ENCODE peak calls at places on chromosomes 2 and 18, in seven cellular contexts. One of them, this sample, is unnamed.

GRCh38 chr2:21773168-21773567 is 649.4 kb downstream of the TDRD15 start:
- DNase-seq in aorta: no peak
- DNase-seq in neuronal stem cell: no peak
- DNase-seq in neural progenitor cell: no peak
- DNase-seq in MM.1S: no peak
- DNase-seq in WERI-Rb-1: no peak
- DNase-seq in spleen: no peak
- DNase-seq in this sample: no peak

GRCh38 chr2:168430431-168430830 is 25.6 kb upstream of the CERS6 start:
- DNase-seq in aorta: no peak
- DNase-seq in neuronal stem cell: no peak
- DNase-seq in neural progenitor cell: no peak
- DNase-seq in MM.1S: no peak
- DNase-seq in WERI-Rb-1: no peak
- DNase-seq in spleen: no peak
- DNase-seq in this sample: no peak

GRCh38 chr2:240800241-240800640 is 19.8 kb downstream of the KIF1A start:
- DNase-seq in aorta: peak
- DNase-seq in neuronal stem cell: no peak
- DNase-seq in neural progenitor cell: peak
- DNase-seq in MM.1S: no peak
- DNase-seq in WERI-Rb-1: no peak
- DNase-seq in spleen: peak
- DNase-seq in this sample: no peak

GRCh38 chr2:71510196-71510807 is 56.9 kb downstream of the DYSF start:
- DNase-seq in aorta: peak
- DNase-seq in neuronal stem cell: peak
- DNase-seq in neural progenitor cell: peak
- DNase-seq in MM.1S: peak
- DNase-seq in WERI-Rb-1: peak
- DNase-seq in spleen: peak
- DNase-seq in this sample: peak

GRCh38 chr2:192487636-192488035 is 292.9 kb upstream of the TMEFF2 start:
- DNase-seq in aorta: no peak
- DNase-seq in neuronal stem cell: no peak
- DNase-seq in neural progenitor cell: no peak
- DNase-seq in MM.1S: no peak
- DNase-seq in WERI-Rb-1: no peak
- DNase-seq in spleen: no peak
- DNase-seq in this sample: no peak

GRCh38 chr2:237141556-237141955 is 55.9 kb downstream of the COPS8 start:
- DNase-seq in aorta: no peak
- DNase-seq in neuronal stem cell: no peak
- DNase-seq in neural progenitor cell: no peak
- DNase-seq in MM.1S: no peak
- DNase-seq in WERI-Rb-1: no peak
- DNase-seq in spleen: no peak
- DNase-seq in this sample: no peak

GRCh38 chr2:133532919-133533318 is 35.3 kb downstream of the NCKAP5 start:
- DNase-seq in aorta: no peak
- DNase-seq in neuronal stem cell: no peak
- DNase-seq in neural progenitor cell: no peak
- DNase-seq in MM.1S: no peak
- DNase-seq in WERI-Rb-1: no peak
- DNase-seq in spleen: no peak
- DNase-seq in this sample: no peak

GRCh38 chr2:121689356-121689755 is 40.1 kb upstream of the CLASP1 start:
- DNase-seq in aorta: peak
- DNase-seq in neuronal stem cell: no peak
- DNase-seq in neural progenitor cell: no peak
- DNase-seq in MM.1S: no peak
- DNase-seq in WERI-Rb-1: peak
- DNase-seq in spleen: no peak
- DNase-seq in this sample: no peak

GRCh38 chr2:228318218-228318617 is 136.7 kb upstream of the SPHKAP start:
- DNase-seq in aorta: no peak
- DNase-seq in neuronal stem cell: peak
- DNase-seq in neural progenitor cell: peak
- DNase-seq in MM.1S: peak
- DNase-seq in WERI-Rb-1: peak
- DNase-seq in spleen: no peak
- DNase-seq in this sample: no peak

GRCh38 chr2:1632006-1632348 is 112.3 kb downstream of the PXDN start:
- DNase-seq in aorta: no peak
- DNase-seq in neuronal stem cell: no peak
- DNase-seq in neural progenitor cell: no peak
- DNase-seq in MM.1S: peak
- DNase-seq in WERI-Rb-1: no peak
- DNase-seq in spleen: no peak
- DNase-seq in this sample: no peak

GRCh38 chr2:27282892-27283291 is 663 bp downstream of the TRIM54 start:
- DNase-seq in aorta: no peak
- DNase-seq in neuronal stem cell: no peak
- DNase-seq in neural progenitor cell: no peak
- DNase-seq in MM.1S: no peak
- DNase-seq in WERI-Rb-1: peak
- DNase-seq in spleen: no peak
- DNase-seq in this sample: no peak

GRCh38 chr2:176473177-176473576 is 203.9 kb downstream of the MTX2 start:
- DNase-seq in aorta: no peak
- DNase-seq in neuronal stem cell: no peak
- DNase-seq in neural progenitor cell: no peak
- DNase-seq in MM.1S: peak
- DNase-seq in WERI-Rb-1: no peak
- DNase-seq in spleen: no peak
- DNase-seq in this sample: no peak

GRCh38 chr2:39778775-39779751 is at the start of gene THUMPD2:
- DNase-seq in aorta: peak
- DNase-seq in neuronal stem cell: peak
- DNase-seq in neural progenitor cell: peak
- DNase-seq in MM.1S: peak
- DNase-seq in WERI-Rb-1: peak
- DNase-seq in spleen: peak
- DNase-seq in this sample: peak

GRCh38 chr2:28413152-28413895 is 20.7 kb downstream of the FOSL2 start:
- DNase-seq in aorta: peak
- DNase-seq in neuronal stem cell: no peak
- DNase-seq in neural progenitor cell: peak
- DNase-seq in MM.1S: no peak
- DNase-seq in WERI-Rb-1: peak
- DNase-seq in spleen: peak
- DNase-seq in this sample: no peak

GRCh38 chr18:49880656-49881055 is 67.3 kb upstream of the ACAA2 start:
- DNase-seq in aorta: no peak
- DNase-seq in neuronal stem cell: no peak
- DNase-seq in neural progenitor cell: no peak
- DNase-seq in MM.1S: peak
- DNase-seq in WERI-Rb-1: no peak
- DNase-seq in spleen: no peak
- DNase-seq in this sample: no peak

GRCh38 chr2:37558622-37559021 is 112.8 kb downstream of the CDC42EP3 start:
- DNase-seq in aorta: peak
- DNase-seq in neuronal stem cell: no peak
- DNase-seq in neural progenitor cell: no peak
- DNase-seq in MM.1S: no peak
- DNase-seq in WERI-Rb-1: no peak
- DNase-seq in spleen: no peak
- DNase-seq in this sample: peak

GRCh38 chr2:54957321-54957999 is 92.8 kb downstream of the RTN4 start:
- DNase-seq in aorta: no peak
- DNase-seq in neuronal stem cell: no peak
- DNase-seq in neural progenitor cell: peak
- DNase-seq in MM.1S: no peak
- DNase-seq in WERI-Rb-1: no peak
- DNase-seq in spleen: peak
- DNase-seq in this sample: no peak

GRCh38 chr18:7038330-7038846 is 79.2 kb downstream of the LAMA1 start:
- DNase-seq in aorta: peak
- DNase-seq in neuronal stem cell: peak
- DNase-seq in neural progenitor cell: peak
- DNase-seq in MM.1S: peak
- DNase-seq in WERI-Rb-1: peak
- DNase-seq in spleen: no peak
- DNase-seq in this sample: peak
- H3K27ac ChIP-seq in aorta: no peak
- H3K27ac ChIP-seq in neuronal stem cell: no peak
- H3K27ac ChIP-seq in neural progenitor cell: no peak
- H3K27ac ChIP-seq in MM.1S: no peak
- H3K27ac ChIP-seq in WERI-Rb-1: no peak
- H3K27ac ChIP-seq in spleen: no peak
- H3K27ac ChIP-seq in this sample: no peak

DNA sequence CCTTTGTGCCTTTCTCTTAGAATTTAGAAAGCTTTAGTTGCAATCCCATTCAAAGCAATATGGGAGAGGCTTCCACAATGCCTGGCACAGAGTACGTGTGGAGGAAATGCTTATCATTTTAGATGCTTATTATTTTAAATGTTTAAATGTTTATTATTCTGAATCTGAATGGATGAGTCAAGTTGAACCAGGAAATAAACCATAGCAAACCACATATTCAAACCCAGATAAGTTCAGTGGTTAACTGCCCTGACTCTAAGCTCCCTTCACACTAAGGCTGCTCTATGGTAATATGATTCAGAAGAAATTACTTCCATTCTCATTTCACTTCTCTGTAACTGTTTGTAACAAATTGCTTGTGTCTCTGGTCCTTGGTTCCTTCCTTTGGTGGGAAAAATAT is 5.2 kb upstream of the PPP4R1 start:
- DNase-seq in aorta: no peak
- DNase-seq in neuronal stem cell: no peak
- DNase-seq in neural progenitor cell: no peak
- DNase-seq in MM.1S: no peak
- DNase-seq in WERI-Rb-1: no peak
- DNase-seq in spleen: no peak
- DNase-seq in this sample: no peak
- H3K4me3 ChIP-seq in aorta: no peak
- H3K4me3 ChIP-seq in neuronal stem cell: no peak
- H3K4me3 ChIP-seq in neural progenitor cell: no peak
- H3K4me3 ChIP-seq in MM.1S: no peak
- H3K4me3 ChIP-seq in WERI-Rb-1: no peak
- H3K4me3 ChIP-seq in spleen: no peak
- H3K4me3 ChIP-seq in this sample: no peak

GRCh38 chr2:556494-556893 is 120.7 kb downstream of the TMEM18 start:
- DNase-seq in aorta: no peak
- DNase-seq in neuronal stem cell: no peak
- DNase-seq in neural progenitor cell: no peak
- DNase-seq in MM.1S: no peak
- DNase-seq in WERI-Rb-1: no peak
- DNase-seq in spleen: no peak
- DNase-seq in this sample: no peak

GRCh38 chr2:558879-559278 is 118.3 kb downstream of the TMEM18 start:
- DNase-seq in aorta: no peak
- DNase-seq in neuronal stem cell: no peak
- DNase-seq in neural progenitor cell: no peak
- DNase-seq in MM.1S: no peak
- DNase-seq in WERI-Rb-1: no peak
- DNase-seq in spleen: no peak
- DNase-seq in this sample: no peak

GRCh38 chr2:557635-558301 is 119.4 kb downstream of the TMEM18 start:
- DNase-seq in aorta: no peak
- DNase-seq in neuronal stem cell: no peak
- DNase-seq in neural progenitor cell: no peak
- DNase-seq in MM.1S: no peak
- DNase-seq in WERI-Rb-1: no peak
- DNase-seq in spleen: no peak
- DNase-seq in this sample: no peak

GRCh38 chr2:555164-555922 is 121.9 kb downstream of the TMEM18 start:
- DNase-seq in aorta: no peak
- DNase-seq in neuronal stem cell: no peak
- DNase-seq in neural progenitor cell: no peak
- DNase-seq in MM.1S: no peak
- DNase-seq in WERI-Rb-1: no peak
- DNase-seq in spleen: no peak
- DNase-seq in this sample: no peak

GRCh38 chr2:558302-558642 is 118.9 kb downstream of the TMEM18 start:
- DNase-seq in aorta: no peak
- DNase-seq in neuronal stem cell: no peak
- DNase-seq in neural progenitor cell: no peak
- DNase-seq in MM.1S: no peak
- DNase-seq in WERI-Rb-1: no peak
- DNase-seq in spleen: no peak
- DNase-seq in this sample: no peak
- H3K27ac ChIP-seq in aorta: no peak
- H3K27ac ChIP-seq in neuronal stem cell: no peak
- H3K27ac ChIP-seq in neural progenitor cell: no peak
- H3K27ac ChIP-seq in MM.1S: no peak
- H3K27ac ChIP-seq in WERI-Rb-1: no peak
- H3K27ac ChIP-seq in spleen: no peak
- H3K27ac ChIP-seq in this sample: no peak

GRCh38 chr2:69960821-69961220 is 610 bp downstream of the ASPRV1 start:
- DNase-seq in aorta: no peak
- DNase-seq in neuronal stem cell: no peak
- DNase-seq in neural progenitor cell: no peak
- DNase-seq in MM.1S: no peak
- DNase-seq in WERI-Rb-1: no peak
- DNase-seq in spleen: no peak
- DNase-seq in this sample: no peak
- H3K4me3 ChIP-seq in aorta: no peak
- H3K4me3 ChIP-seq in neuronal stem cell: no peak
- H3K4me3 ChIP-seq in neural progenitor cell: no peak
- H3K4me3 ChIP-seq in MM.1S: no peak
- H3K4me3 ChIP-seq in WERI-Rb-1: no peak
- H3K4me3 ChIP-seq in spleen: no peak
- H3K4me3 ChIP-seq in this sample: no peak

GRCh38 chr2:207619764-207620203 is 5.4 kb downstream of the METTL21A start:
- DNase-seq in aorta: no peak
- DNase-seq in neuronal stem cell: no peak
- DNase-seq in neural progenitor cell: no peak
- DNase-seq in MM.1S: no peak
- DNase-seq in WERI-Rb-1: no peak
- DNase-seq in spleen: no peak
- DNase-seq in this sample: peak
- H3K27ac ChIP-seq in aorta: no peak
- H3K27ac ChIP-seq in neuronal stem cell: no peak
- H3K27ac ChIP-seq in neural progenitor cell: no peak
- H3K27ac ChIP-seq in MM.1S: no peak
- H3K27ac ChIP-seq in WERI-Rb-1: no peak
- H3K27ac ChIP-seq in spleen: no peak
- H3K27ac ChIP-seq in this sample: peak

GRCh38 chr2:68359889-68360288 is 5.2 kb upstream of the PLEK start:
- DNase-seq in aorta: no peak
- DNase-seq in neuronal stem cell: no peak
- DNase-seq in neural progenitor cell: no peak
- DNase-seq in MM.1S: no peak
- DNase-seq in WERI-Rb-1: no peak
- DNase-seq in spleen: no peak
- DNase-seq in this sample: no peak

GRCh38 chr2:68363731-68364130 is 1.4 kb upstream of the PLEK start:
- DNase-seq in aorta: no peak
- DNase-seq in neuronal stem cell: no peak
- DNase-seq in neural progenitor cell: no peak
- DNase-seq in MM.1S: no peak
- DNase-seq in WERI-Rb-1: no peak
- DNase-seq in spleen: no peak
- DNase-seq in this sample: no peak

GRCh38 chr2:68365087-68365486 is at the start of gene PLEK:
- DNase-seq in aorta: peak
- DNase-seq in neuronal stem cell: no peak
- DNase-seq in neural progenitor cell: no peak
- DNase-seq in MM.1S: peak
- DNase-seq in WERI-Rb-1: no peak
- DNase-seq in spleen: peak
- DNase-seq in this sample: peak

GRCh38 chr2:68362749-68363148 is 2.3 kb upstream of the PLEK start:
- DNase-seq in aorta: no peak
- DNase-seq in neuronal stem cell: no peak
- DNase-seq in neural progenitor cell: no peak
- DNase-seq in MM.1S: no peak
- DNase-seq in WERI-Rb-1: no peak
- DNase-seq in spleen: no peak
- DNase-seq in this sample: peak

GRCh38 chr2:68362069-68362468 is 3.0 kb upstream of the PLEK start:
- DNase-seq in aorta: peak
- DNase-seq in neuronal stem cell: peak
- DNase-seq in neural progenitor cell: peak
- DNase-seq in MM.1S: peak
- DNase-seq in WERI-Rb-1: peak
- DNase-seq in spleen: peak
- DNase-seq in this sample: peak
- H3K4me3 ChIP-seq in aorta: no peak
- H3K4me3 ChIP-seq in neuronal stem cell: no peak
- H3K4me3 ChIP-seq in neural progenitor cell: no peak
- H3K4me3 ChIP-seq in MM.1S: peak
- H3K4me3 ChIP-seq in WERI-Rb-1: no peak
- H3K4me3 ChIP-seq in spleen: peak
- H3K4me3 ChIP-seq in this sample: peak

This sample was measured in OCI-LY7.